ENCODE peak calls at places on chromosome 2, in seven cellular contexts. S is fibroblast of gingiva, A is Kasumi-1, N is neuronal stem cell, Y is T-cell, R is substantia nigra, I is HTR-8/SVneo. B is an unnamed sample.

GRCh38 chr2:96773922-96774321 is 13.2 kb downstream of the CNNM4 start:
- DNase-seq in A (peak; percentile 3), I (no peak), Y (peak; percentile 36), N (no peak), S (no peak), R (no peak), B (no peak)

GRCh38 chr2:138102664-138103063 is 138.4 kb downstream of the HNMT start:
- DNase-seq in R (no peak), A (no peak), Y (no peak), I (no peak), N (no peak), S (no peak), B (no peak)

GRCh38 chr2:169050476-169051240 is 18.7 kb upstream of the DHRS9 start:
- DNase-seq in N (no peak), A (no peak), I (no peak), Y (no peak), S (no peak), R (no peak), B (no peak)

GRCh38 chr2:177289824-177290632 is 25.5 kb upstream of the NFE2L2 start:
- DNase-seq in N (no peak), A (no peak), S (no peak), Y (no peak), I (no peak), R (no peak), B (no peak)

GRCh38 chr2:210477496-210477895 is 937 bp upstream of the LANCL1 start:
- DNase-seq in N (no peak), R (no peak), Y (no peak), A (no peak), I (peak; percentile 57), S (peak; percentile 74), B (no peak)

GRCh38 chr2:27798948-27799645 is 27.6 kb downstream of the MRPL33 start:
- DNase-seq in A (no peak), N (peak; percentile 31), I (peak; percentile 94), Y (no peak), S (peak; percentile 100), R (no peak), B (peak; percentile 68)

GRCh38 chr2:8477511-8478132 is 204.2 kb upstream of the ID2 start:
- DNase-seq in S (no peak), A (peak; percentile 59), Y (no peak), R (no peak), I (no peak), N (no peak), B (no peak)

GRCh38 chr2:193373139-193373538 is 1178.4 kb upstream of the TMEFF2 start:
- DNase-seq in I (no peak), A (no peak), Y (no peak), R (no peak), S (no peak), N (no peak), B (no peak)

GRCh38 chr2:31788273-31788672 is 207.5 kb upstream of the SRD5A2 start:
- DNase-seq in I (no peak), N (no peak), S (no peak), A (no peak), R (no peak), Y (no peak), B (no peak)

GRCh38 chr2:217530399-217531100 is 472.2 kb downstream of the TNS1 start:
- DNase-seq in Y (no peak), R (no peak), S (no peak), I (no peak), A (no peak), N (no peak), B (peak; percentile 47)

GRCh38 chr2:20451761-20452499 is 5.1 kb downstream of the RHOB start:
- DNase-seq in Y (no peak), N (no peak), R (no peak), A (no peak), I (no peak), S (no peak), B (no peak)

GRCh38 chr2:105641389-105641811 is 103.3 kb upstream of the NCK2 start:
- DNase-seq in A (peak; percentile 65), I (no peak), S (no peak), Y (no peak), N (no peak), R (peak; percentile 69), B (no peak)